ENCODE peak calls at places on chromosomes 3 and 15, in six cellular contexts. R, V, H, D, I and A are unnamed samples.

GRCh38 chr15:34239151-34239761 is 14.4 kb downstream of the EMC4 start:
- DNase-seq in R (no peak), V (no peak), H (peak), D (no peak), I (peak), A (peak)

GRCh38 chr3:150030841-150031240 is 60.1 kb upstream of the PFN2 start:
- DNase-seq in R (no peak), V (no peak), H (no peak), D (no peak), I (no peak), A (no peak)

GRCh38 chr3:170418422-170419300 is at the start of gene CLDN11:
- DNase-seq in R (no peak), V (no peak), H (no peak), D (no peak), I (no peak), A (peak)

GRCh38 chr15:43648649-43649429 is at the start of gene CATSPER2:
- DNase-seq in R (no peak), V (no peak), H (no peak), D (no peak), I (no peak), A (no peak)

GRCh38 chr15:101161656-101162055 is 90.2 kb downstream of the CHSY1 start:
- DNase-seq in R (no peak), V (peak), H (no peak), D (no peak), I (no peak), A (no peak)

GRCh38 chr3:106692624-106693023 is 684.6 kb upstream of the CCDC54 start:
- DNase-seq in R (no peak), V (no peak), H (no peak), D (no peak), I (no peak), A (no peak)

GRCh38 chr15:73755481-73755880 is 2.3 kb upstream of the INSYN1 start:
- DNase-seq in R (no peak), V (no peak), H (no peak), D (no peak), I (no peak), A (no peak)

GRCh38 chr3:71690222-71690821 is 34.9 kb downstream of the EIF4E3 start:
- DNase-seq in R (no peak), V (no peak), H (no peak), D (no peak), I (peak), A (peak)

GRCh38 chr3:194336601-194337355 is 14.3 kb downstream of the CPN2 start:
- DNase-seq in R (no peak), V (no peak), H (no peak), D (no peak), I (no peak), A (no peak)

GRCh38 chr15:90885432-90886290 is 1.4 kb downstream of the FES start:
- DNase-seq in R (peak), V (peak), H (no peak), D (peak), I (no peak), A (peak)